ENCODE peak calls at places on chromosomes 6 and 20, in five cellular contexts. C is epithelial cell of esophagus; F is CD8-positive, alpha-beta T cell; T is heart right ventricle; I is brain microvascular endothelial cell. Q is an unnamed sample.

GRCh38 chr20:50560867-50561266 is 50.7 kb downstream of the PTPN1 start:
- DNase-seq in F (no peak), T (no peak), I (no peak), C (no peak), Q (no peak)

GRCh38 chr6:30678964-30679726 is 6.3 kb upstream of the DHX16 start:
- DNase-seq in I (peak), F (peak), C (peak), T (peak), Q (peak)

GRCh38 chr6:93036835-93037234 is 382.5 kb downstream of the EPHA7 start:
- DNase-seq in T (no peak), I (peak), F (no peak), C (peak), Q (no peak)

GRCh38 chr6:142242269-142242668 is 59.5 kb upstream of the ADGRG6 start:
- DNase-seq in I (peak), F (no peak), C (no peak), T (no peak), Q (no peak)

GRCh38 chr6:146876271-146877151 is 277.7 kb downstream of the ADGB start:
- DNase-seq in T (no peak), F (no peak), I (no peak), C (peak), Q (no peak)

GRCh38 chr6:155103816-155104366 is 108.8 kb downstream of the TIAM2 start:
- DNase-seq in F (no peak), C (no peak), T (no peak), I (peak), Q (no peak)

GRCh38 chr20:36181934-36182603 is 27.5 kb downstream of the EPB41L1 start:
- DNase-seq in F (no peak), C (no peak), T (no peak), I (peak), Q (no peak)

GRCh38 chr6:5599112-5599511 is 337.8 kb downstream of the FARS2 start:
- DNase-seq in C (no peak), I (no peak), T (no peak), F (no peak), Q (no peak)

GRCh38 chr6:13009465-13009864 is 292.9 kb downstream of the PHACTR1 start:
- DNase-seq in I (no peak), T (no peak), C (no peak), F (no peak), Q (no peak)

GRCh38 chr6:31734247-31734702 is 2.1 kb downstream of the CLIC1 start:
- DNase-seq in T (no peak), F (no peak), I (no peak), C (no peak), Q (no peak)

GRCh38 chr20:53660947-53661381 is 67.3 kb upstream of the ZNF217 start:
- DNase-seq in F (no peak), T (no peak), I (no peak), C (no peak), Q (no peak)

GRCh38 chr20:8020314-8021079 is 936 bp upstream of the TMX4 start:
- DNase-seq in I (no peak), C (no peak), F (no peak), T (no peak), Q (no peak)

GRCh38 chr6:159038914-159039884 is 5.6 kb downstream of the TAGAP start:
- DNase-seq in F (no peak), T (no peak), C (peak), I (no peak), Q (no peak)

GRCh38 chr20:17936306-17936790 is 32.2 kb downstream of the SNX5 start:
- DNase-seq in C (no peak), I (peak), F (no peak), T (no peak), Q (no peak)

GRCh38 chr6:4359108-4359710 is 223.8 kb upstream of the ECI2 start:
- DNase-seq in F (no peak), T (no peak), C (peak), I (no peak), Q (no peak)

GRCh38 chr6:166655251-166655650 is 28.2 kb upstream of the RPS6KA2 start:
- DNase-seq in F (no peak), I (no peak), T (no peak), C (no peak), Q (no peak)

GRCh38 chr6:166626177-166627038 is 643 bp downstream of the RPS6KA2 start:
- DNase-seq in T (no peak), F (peak), I (no peak), C (peak), Q (peak)

GRCh38 chr6:136288566-136289326 is 900 bp downstream of the BCLAF1 start:
- DNase-seq in T (peak), C (peak), I (peak), F (peak), Q (peak)

GRCh38 chr20:384723-385122 is 4.2 kb downstream of the TRIB3 start:
- DNase-seq in T (no peak), C (no peak), F (no peak), I (no peak), Q (no peak)

GRCh38 chr6:108492131-108492766 is 68.5 kb upstream of the FOXO3 start:
- DNase-seq in I (peak), T (peak), C (peak), F (no peak), Q (no peak)

GRCh38 chr6:31792090-31792374 is 3.5 kb downstream of the VARS1 start:
- DNase-seq in I (no peak), F (no peak), C (no peak), T (no peak), Q (no peak)

GRCh38 chr6:7390218-7390878 is 740 bp downstream of the RIOK1 start:
- DNase-seq in T (no peak), F (peak), C (no peak), I (no peak), Q (no peak)

GRCh38 chr6:141641406-141641805 is 491.3 kb upstream of the GJE1 start:
- DNase-seq in F (no peak), I (no peak), C (no peak), T (no peak), Q (no peak)

GRCh38 chr6:127496471-127496870 is 22.7 kb downstream of the MTCL3 start:
- DNase-seq in T (no peak), I (no peak), C (peak), F (no peak), Q (no peak)

GRCh38 chr6:101195581-101195980 is 197.9 kb upstream of the GRIK2 start:
- DNase-seq in T (no peak), C (no peak), I (peak), F (no peak), Q (no peak)

GRCh38 chr20:49701313-49701731 is 12.4 kb downstream of the B4GALT5 start:
- DNase-seq in F (peak), I (no peak), T (no peak), C (peak), Q (no peak)

GRCh38 chr6:11702039-11702795 is 76.4 kb downstream of the ADTRP start:
- DNase-seq in I (peak), T (no peak), F (no peak), C (peak), Q (no peak)

GRCh38 chr6:21808045-21808470 is 214.5 kb downstream of the SOX4 start:
- DNase-seq in I (peak), C (peak), F (no peak), T (peak), Q (no peak)

GRCh38 chr6:108778421-108779186 is 69.6 kb upstream of the ARMC2 start:
- DNase-seq in C (no peak), T (no peak), I (no peak), F (no peak), Q (no peak)

GRCh38 chr6:15270402-15270801 is 24.5 kb downstream of the JARID2 start:
- DNase-seq in I (no peak), F (no peak), C (no peak), T (no peak), Q (no peak)

GRCh38 chr20:53679597-53680309 is 86.1 kb upstream of the ZNF217 start:
- DNase-seq in I (no peak), F (no peak), C (peak), T (no peak), Q (no peak)

GRCh38 chr6:36376183-36376582 is 11.3 kb downstream of the ETV7 start:
- DNase-seq in I (no peak), T (no peak), C (no peak), F (no peak), Q (no peak)

GRCh38 chr20:36645998-36646397 is at the start of gene SLA2:
- DNase-seq in F (peak), C (no peak), I (no peak), T (no peak), Q (peak)

GRCh38 chr6:157075549-157076426 is 247.5 kb downstream of the TMEM242 start:
- DNase-seq in F (no peak), T (no peak), I (peak), C (peak), Q (no peak)

GRCh38 chr6:56025785-56026184 is 150.4 kb upstream of the BMP5 start:
- DNase-seq in C (no peak), F (no peak), I (peak), T (no peak), Q (no peak)

GRCh38 chr6:165573671-165574070 is 89.4 kb downstream of the PDE10A start:
- DNase-seq in C (no peak), T (peak), I (peak), F (no peak), Q (no peak)